ENCODE peak calls at places on chromosomes 16 and 17, in ten cellular contexts. N, S, X, Q, R, Y, V, K, A and E are unnamed samples. For H3K36me3, the result is how much of the 10 kb centered on the place peaks cover.

GRCh38 chr16:25625620-25626019 is 66.1 kb upstream of the HS3ST4 start:
- DNase-seq in V (no peak), S (no peak), A (no peak), X (no peak), N (no peak), Q (no peak), R (no peak), Y (no peak), K (no peak), E (no peak)

GRCh38 chr16:87806246-87806607 is 40.4 kb upstream of the KLHDC4 start:
- DNase-seq in K (peak), N (peak), A (peak), Y (no peak), S (peak), V (peak), R (no peak), Q (no peak), X (no peak), E (no peak)

GRCh38 chr17:49146620-49147306 is 14.2 kb downstream of the B4GALNT2 start:
- DNase-seq in V (no peak), R (peak), N (no peak), Q (peak), K (peak), S (peak), X (no peak), Y (no peak), A (no peak), E (no peak)

GRCh38 chr17:17140590-17140980 is 65.5 kb downstream of the PLD6 start:
- DNase-seq in Y (no peak), N (no peak), Q (peak), S (peak), K (peak), R (peak), V (no peak), X (no peak), A (no peak), E (no peak)

GRCh38 chr17:56616239-56616638 is 22.7 kb downstream of the NOG start:
- DNase-seq in Y (no peak), A (no peak), V (no peak), Q (no peak), S (no peak), X (no peak), R (no peak), K (no peak), N (no peak), E (no peak)

GRCh38 chr17:16439867-16440351 is 24.5 kb downstream of the TRPV2 start:
- DNase-seq in A (no peak), K (no peak), N (no peak), Q (peak), S (no peak), V (peak), R (no peak), Y (no peak), X (no peak), E (no peak)

GRCh38 chr16:9192746-9193145 is 101.3 kb downstream of the HAPSTR1 start:
- DNase-seq in K (no peak), X (no peak), V (no peak), Q (no peak), R (no peak), Y (no peak), S (peak), A (no peak), N (no peak), E (no peak)

GRCh38 chr17:9055281-9055680 is 34.0 kb downstream of the NTN1 start:
- DNase-seq in R (no peak), X (no peak), N (no peak), V (no peak), Q (no peak), A (no peak), S (no peak), Y (no peak), K (no peak), E (no peak)

GRCh38 chr16:27995378-27995777 is 68.1 kb downstream of the GSG1L start:
- DNase-seq in Q (no peak), S (no peak), N (no peak), Y (no peak), R (no peak), V (no peak), K (no peak), X (no peak), A (no peak), E (no peak)

GRCh38 chr17:53137919-53138318 is 684.8 kb upstream of the KIF2B start:
- DNase-seq in S (no peak), N (no peak), X (no peak), Y (no peak), V (no peak), K (no peak), Q (peak), A (no peak), R (no peak), E (no peak)

GRCh38 chr16:48496571-48497095 is 111.4 kb upstream of the SIAH1 start:
- DNase-seq in V (no peak), Q (no peak), S (no peak), R (no peak), N (no peak), K (no peak), X (no peak), A (no peak), Y (no peak), E (no peak)

GRCh38 chr16:59719121-59719520 is 985.0 kb upstream of the GOT2 start:
- DNase-seq in Y (no peak), K (no peak), X (no peak), S (peak), Q (no peak), N (no peak), R (no peak), V (no peak), A (no peak), E (no peak)

GRCh38 chr17:34633351-34633750 is 54.0 kb downstream of the TMEM132E start:
- DNase-seq in N (no peak), X (no peak), A (no peak), S (no peak), R (no peak), V (peak), Y (peak), K (no peak), Q (no peak), E (no peak)

GRCh38 chr17:16418684-16419066 is 3.3 kb downstream of the TRPV2 start:
- DNase-seq in K (no peak), Y (no peak), Q (no peak), X (no peak), R (no peak), V (no peak), S (no peak), N (no peak), A (no peak), E (no peak)

GRCh38 chr17:3920940-3921852 is 4.9 kb upstream of the P2RX1 start:
- DNase-seq in Q (no peak), S (no peak), Y (no peak), N (no peak), X (peak), A (no peak), V (peak), R (no peak), K (no peak), E (no peak)

GRCh38 chr17:74126959-74127358 is 76.5 kb upstream of the RPL38 start:
- DNase-seq in X (no peak), R (no peak), N (no peak), A (peak), K (no peak), Q (no peak), S (no peak), V (no peak), Y (no peak), E (no peak)

GRCh38 chr17:77734371-77735050 is 224.0 kb upstream of the TNRC6C start:
- DNase-seq in S (peak), Q (peak), A (peak), V (peak), X (peak), R (peak), K (peak), Y (peak), N (no peak), E (no peak)

GRCh38 chr17:29005936-29006438 is at the start of gene SEZ6:
- DNase-seq in N (peak), S (peak), V (peak), K (peak), Q (peak), X (peak), R (peak), Y (peak), A (no peak), E (no peak)

GRCh38 chr17:80761421-80761871 is 216.8 kb downstream of the RPTOR start:
- DNase-seq in R (no peak), Q (peak), X (no peak), A (no peak), K (peak), V (no peak), Y (no peak), S (peak), N (peak), E (no peak)

GRCh38 chr17:60845012-60845411 is 167.4 kb downstream of the BCAS3 start:
- DNase-seq in Y (no peak), R (no peak), S (no peak), X (no peak), A (no peak), Q (no peak), K (no peak), N (no peak), V (no peak), E (no peak)

GRCh38 chr16:65909310-65910050 is 457.0 kb upstream of the CDH5 start:
- DNase-seq in Y (no peak), R (no peak), S (peak), K (no peak), N (no peak), X (no peak), V (no peak), Q (peak), A (no peak), E (no peak)

GRCh38 chr17:42459256-42459982 is 741 bp downstream of the ATP6V0A1 start:
- DNase-seq in X (peak), S (peak), K (peak), V (peak), Y (no peak), N (no peak), A (no peak), Q (peak), R (peak), E (no peak)

GRCh38 chr16:87468550-87468949 is 24.3 kb downstream of the ZCCHC14 start:
- DNase-seq in N (no peak), S (no peak), V (no peak), A (no peak), R (no peak), X (no peak), K (no peak), Y (no peak), Q (no peak), E (no peak)

GRCh38 chr16:19935696-19936095 is 51.0 kb upstream of the GPRC5B start:
- DNase-seq in S (no peak), R (no peak), N (no peak), Q (peak), Y (no peak), K (no peak), X (no peak), V (no peak), A (no peak), E (no peak)

GRCh38 chr16:20612551-20613470 is 36.6 kb upstream of the ACSM2B start:
- DNase-seq in S (no peak), K (no peak), A (no peak), R (no peak), Q (peak), N (no peak), X (peak), V (peak), Y (no peak), E (no peak)

GRCh38 chr17:45430006-45430737 is 2.5 kb downstream of the ARHGAP27 start:
- DNase-seq in R (no peak), X (no peak), S (no peak), Y (no peak), V (no peak), A (peak), K (no peak), N (no peak), Q (no peak), E (no peak)

GRCh38 chr16:50340578-50340977 is 28.2 kb downstream of the BRD7 start:
- DNase-seq in Y (no peak), V (no peak), K (peak), R (no peak), Q (no peak), N (no peak), S (peak), X (no peak), A (no peak), E (no peak)

GRCh38 chr17:6570731-6571465 is 14.5 kb upstream of the PITPNM3 start:
- DNase-seq in Y (peak), R (no peak), K (no peak), S (no peak), N (no peak), A (no peak), Q (no peak), X (no peak), V (no peak), E (no peak)

GRCh38 chr17:76051071-76051467 is 21.2 kb downstream of the SRP68 start:
- DNase-seq in A (no peak), Q (no peak), V (no peak), Y (no peak), R (no peak), K (no peak), S (peak), N (no peak), X (no peak), E (no peak)

GRCh38 chr16:5496013-5496412 is 398.4 kb upstream of the EEF2KMT start:
- DNase-seq in Q (no peak), S (no peak), N (no peak), K (no peak), X (no peak), Y (no peak), R (no peak), V (no peak), A (no peak), E (no peak)

GRCh38 chr17:74417178-74418045 is 14.5 kb upstream of the GPRC5C start:
- DNase-seq in K (no peak), N (no peak), R (no peak), X (no peak), A (no peak), Q (peak), V (peak), Y (no peak), S (peak), E (no peak)

GRCh38 chr16:57297856-57298255 is 13.4 kb upstream of the PLLP start:
- DNase-seq in V (no peak), K (no peak), R (no peak), S (no peak), A (no peak), X (no peak), Y (no peak), Q (no peak), N (peak), E (no peak)

GRCh38 chr16:57300387-57301125 is 16.1 kb upstream of the PLLP start:
- DNase-seq in N (peak), X (peak), A (peak), V (peak), Q (peak), K (peak), S (peak), Y (peak), R (peak), E (peak)

GRCh38 chr16:57299009-57299718 is 14.7 kb upstream of the PLLP start:
- DNase-seq in Q (no peak), Y (peak), N (no peak), A (no peak), R (peak), X (peak), K (no peak), V (no peak), S (no peak), E (no peak)

GRCh38 chr16:57301126-57301817 is 16.8 kb upstream of the PLLP start:
- DNase-seq in N (no peak), A (no peak), R (peak), V (no peak), K (no peak), Q (no peak), Y (no peak), S (no peak), X (peak), E (no peak)

GRCh38 chr16:57299719-57300386 is 15.4 kb upstream of the PLLP start:
- DNase-seq in Q (peak), A (peak), N (peak), R (peak), Y (peak), K (peak), V (peak), S (peak), X (peak), E (peak)
- TF ChIP-seq CTCF in Q (no peak), A (no peak), N (no peak), R (peak), Y (no peak), K (no peak), V (peak), S (no peak), X (peak), E (peak)

GRCh38 chr17:82035956-82036633 is 1.4 kb downstream of the DCXR start:
- DNase-seq in A (no peak), N (no peak), R (peak), X (no peak), Y (no peak), K (no peak), Q (no peak), S (no peak), V (no peak), E (no peak)
- H3K4me3 ChIP-seq in A (peak), N (peak), R (no peak), X (peak), Y (no peak), K (no peak), Q (peak), S (peak), V (no peak), E (peak)

GRCh38 chr16:78463591-78463990 is 364.1 kb downstream of the WWOX start:
- DNase-seq in Y (no peak), K (no peak), V (no peak), S (no peak), A (no peak), N (no peak), X (no peak), Q (no peak), R (no peak), E (no peak)
- H3K36me3 ChIP-seq in Y (under half), K (under half), V (under half), S (under half), A (under half), N (under half), X (under half), Q (under half), R (under half), E (under half)

DNA sequence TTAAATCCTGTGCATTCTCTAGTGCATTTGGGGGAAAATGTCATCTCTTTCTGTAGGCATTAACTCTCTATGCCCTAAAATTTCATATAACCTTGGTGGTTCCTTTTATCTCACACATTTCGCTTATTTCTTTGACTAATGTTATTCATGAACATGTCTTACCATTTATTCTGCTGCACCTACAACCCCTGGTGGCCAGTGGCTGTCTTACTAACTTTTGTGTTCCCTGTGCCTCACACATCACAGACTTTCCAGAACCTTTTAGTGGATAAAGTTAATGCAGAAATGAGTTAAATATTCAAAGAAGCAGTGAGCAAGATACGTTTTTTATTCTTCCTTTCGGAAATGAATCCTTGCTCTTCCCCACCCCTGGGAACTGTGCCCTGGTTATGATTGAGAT is 111.9 kb downstream of the CDH13 start:
- DNase-seq in K (peak), N (no peak), S (no peak), Q (peak), V (no peak), Y (no peak), X (no peak), A (no peak), R (no peak), E (no peak)
- TF ChIP-seq CTCF in K (peak), N (no peak), S (peak), Q (peak), V (no peak), Y (peak), X (peak), A (no peak), R (no peak), E (no peak)

GRCh38 chr16:86335266-86336172 is 174.8 kb upstream of the FOXF1 start:
- DNase-seq in Y (no peak), Q (no peak), N (no peak), A (no peak), K (no peak), X (no peak), V (no peak), R (no peak), S (no peak), E (no peak)

GRCh38 chr16:86337581-86338402 is 172.5 kb upstream of the FOXF1 start:
- DNase-seq in A (no peak), K (no peak), X (no peak), N (no peak), Y (no peak), R (no peak), V (no peak), S (no peak), Q (no peak), E (no peak)

GRCh38 chr16:86334062-86334461 is 176.3 kb upstream of the FOXF1 start:
- DNase-seq in V (no peak), K (no peak), Y (no peak), S (no peak), R (no peak), A (no peak), N (no peak), X (no peak), Q (no peak), E (no peak)

GRCh38 chr16:86338403-86339115 is 171.8 kb upstream of the FOXF1 start:
- DNase-seq in R (no peak), X (no peak), S (no peak), A (no peak), Q (peak), N (no peak), K (no peak), V (no peak), Y (no peak), E (no peak)

DNA sequence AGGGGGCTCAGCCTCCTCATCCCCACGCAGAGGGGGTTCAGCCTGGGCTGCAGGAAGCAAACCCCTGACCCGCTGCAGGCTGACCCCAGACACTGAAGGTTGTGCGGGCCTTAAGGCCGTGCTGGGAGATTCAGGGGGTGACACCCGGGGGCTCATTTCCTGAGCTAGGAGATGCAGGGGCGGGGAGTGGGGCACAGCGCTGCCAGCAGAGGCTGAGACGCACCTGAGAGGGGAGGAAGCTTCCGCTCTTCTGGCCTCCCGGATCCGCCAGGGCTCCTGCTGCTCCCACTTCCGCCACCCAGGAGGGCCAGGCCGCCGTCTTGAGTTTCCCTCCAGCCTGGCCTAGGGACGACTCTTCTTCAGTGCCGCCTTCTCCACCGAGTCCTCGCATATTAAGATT is 173.2 kb upstream of the FOXF1 start:
- DNase-seq in R (no peak), Q (no peak), A (no peak), X (no peak), N (no peak), K (no peak), S (no peak), Y (no peak), V (no peak), E (no peak)
- H3K4me3 ChIP-seq in R (no peak), Q (no peak), A (no peak), X (no peak), N (no peak), K (no peak), S (no peak), Y (no peak), V (no peak), E (no peak)